ENCODE peak calls at places on chromosomes 11 and 22, in six cellular contexts. L is upper lobe of right lung, E is WTC11, H is HFFc6, P is IMR-90, Y is neural crest cell. K is an unnamed sample.

GRCh38 chr11:69985654-69986420 is 92.3 kb upstream of the ANO1 start:
- DNase-seq in P (no peak), L (peak), E (peak), Y (no peak), H (no peak), K (no peak)

GRCh38 chr11:118135796-118136165 is 16.8 kb downstream of the SCN4B start:
- DNase-seq in L (peak), P (no peak), H (no peak), Y (no peak), E (no peak), K (no peak)

GRCh38 chr11:66068154-66068821 is 1.8 kb upstream of the PACS1 start:
- DNase-seq in L (peak), H (peak), E (peak), Y (peak), P (peak), K (peak)

GRCh38 chr11:95247883-95248282 is 16.9 kb upstream of the SESN3 start:
- DNase-seq in P (no peak), Y (no peak), E (no peak), H (no peak), L (no peak), K (no peak)

GRCh38 chr11:27592111-27592780 is 85.7 kb upstream of the LIN7C start:
- DNase-seq in L (no peak), P (peak), Y (no peak), E (no peak), H (no peak), K (no peak)

GRCh38 chr22:25824828-25825474 is 83.0 kb downstream of the MYO18B start:
- DNase-seq in L (no peak), Y (no peak), H (no peak), P (no peak), E (no peak), K (no peak)

GRCh38 chr11:131491503-131491902 is 121.1 kb downstream of the NTM start:
- DNase-seq in Y (no peak), L (no peak), E (no peak), P (peak), H (peak), K (no peak)

GRCh38 chr22:38469306-38469781 is 1.4 kb downstream of the KDELR3 start:
- DNase-seq in L (no peak), Y (no peak), P (no peak), E (no peak), H (no peak), K (no peak)

GRCh38 chr11:57379732-57380131 is 1.2 kb downstream of the PRG3 start:
- DNase-seq in E (peak), L (no peak), Y (peak), P (peak), H (no peak), K (no peak)

GRCh38 chr11:38448284-38448683 is 1850.2 kb upstream of the RAG2 start:
- DNase-seq in Y (no peak), P (no peak), L (no peak), E (no peak), H (no peak), K (no peak)

DNA sequence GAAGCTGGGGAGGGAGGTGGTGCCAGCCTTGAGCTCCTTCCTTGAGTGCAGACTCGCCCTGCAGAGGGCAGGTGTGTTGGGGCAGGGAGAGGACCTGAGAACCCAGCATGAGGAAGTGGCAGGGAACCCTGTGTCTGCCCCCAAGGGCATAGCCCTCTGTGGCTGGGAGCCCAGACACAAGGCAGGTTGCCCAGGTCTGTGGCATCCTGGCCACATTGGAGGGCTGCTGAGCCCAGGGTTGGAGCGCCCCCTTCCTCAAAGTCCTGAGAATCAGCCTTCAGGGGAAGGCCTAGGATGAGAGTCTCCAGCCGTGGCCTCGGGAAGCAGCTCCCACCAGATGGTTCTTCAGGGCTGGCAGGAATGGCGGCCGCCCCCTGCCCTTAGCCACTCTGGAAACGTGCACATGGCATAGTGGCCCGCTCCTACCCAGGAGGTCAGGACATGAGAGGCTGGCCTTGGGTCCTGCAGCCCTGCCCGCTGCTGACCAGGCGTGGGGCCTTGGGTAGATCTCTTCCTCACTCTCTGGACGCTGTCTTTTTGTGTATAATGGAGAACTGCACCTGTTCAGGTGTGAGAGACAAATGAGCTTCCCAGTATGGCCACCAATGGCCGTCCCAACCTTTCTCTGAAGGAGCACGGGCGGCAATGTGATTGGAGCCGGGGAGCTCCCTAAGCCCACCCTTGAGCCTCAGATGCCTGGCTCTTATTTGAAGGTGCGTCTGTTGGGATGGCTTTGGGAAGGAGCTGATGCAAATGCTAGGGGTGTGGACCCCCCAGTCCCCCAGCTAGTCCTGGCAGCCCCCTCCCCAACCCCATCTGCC is 4.5 kb upstream of the CDC42BPG start:
- DNase-seq in P (no peak), E (peak), L (no peak), H (no peak), Y (no peak), K (no peak)
- TF ChIP-seq CTCF in P (no peak), E (peak), L (no peak), H (peak), Y (no peak), K (peak)

GRCh38 chr22:43047605-43048004 is 32.7 kb upstream of the PACSIN2 start:
- DNase-seq in Y (no peak), H (no peak), P (no peak), L (no peak), E (no peak), K (peak)

GRCh38 chr22:43053176-43053575 is 36.0 kb downstream of the TTLL1 start:
- DNase-seq in L (no peak), P (no peak), H (no peak), Y (peak), E (peak), K (no peak)

GRCh38 chr22:43050995-43051394 is 36.0 kb upstream of the PACSIN2 start:
- DNase-seq in L (no peak), E (peak), P (no peak), Y (no peak), H (no peak), K (no peak)
- TF ChIP-seq CTCF in L (no peak), E (no peak), P (no peak), Y (no peak), H (no peak), K (no peak)

GRCh38 chr11:9758676-9759518 is 95.0 kb downstream of the SWAP70 start:
- DNase-seq in Y (peak), P (peak), H (peak), L (peak), E (no peak), K (peak)
- TF ChIP-seq CTCF in Y (no peak), P (peak), H (no peak), L (no peak), E (no peak), K (no peak)

DNA sequence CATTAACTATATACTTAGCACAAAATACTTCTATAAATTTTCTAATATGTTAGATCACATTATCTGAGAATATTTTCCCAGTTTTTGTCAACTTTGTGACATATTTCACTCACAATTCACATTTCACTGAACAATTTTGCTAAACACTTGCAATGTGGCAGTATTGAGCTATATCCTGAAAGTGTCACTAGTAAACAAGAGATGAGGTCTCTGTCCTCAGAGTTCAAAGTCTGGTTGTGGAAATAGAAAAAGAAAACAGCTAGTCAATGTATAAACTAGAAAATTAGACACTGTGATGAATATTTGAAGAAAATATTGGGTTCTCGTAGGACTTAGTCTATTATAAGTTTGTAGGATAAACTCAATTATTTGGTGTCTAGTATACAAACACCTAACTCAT is 87.4 kb upstream of the CHORDC1 start:
- DNase-seq in Y (no peak), H (no peak), L (no peak), E (no peak), P (no peak), K (no peak)
- TF ChIP-seq CTCF in Y (no peak), H (no peak), L (no peak), E (no peak), P (no peak), K (peak)

GRCh38 chr11:68840661-68841653 is 759 bp downstream of the CPT1A start:
- DNase-seq in L (peak), P (peak), E (peak), Y (no peak), H (no peak), K (no peak)

GRCh38 chr11:68838572-68838964 is 3.1 kb downstream of the CPT1A start:
- DNase-seq in H (peak), Y (no peak), E (no peak), L (no peak), P (no peak), K (no peak)

GRCh38 chr11:68837583-68838571 is 3.8 kb downstream of the CPT1A start:
- DNase-seq in H (no peak), L (no peak), E (no peak), Y (no peak), P (no peak), K (no peak)

GRCh38 chr11:68839953-68840641 is 1.6 kb downstream of the CPT1A start:
- DNase-seq in P (peak), H (peak), L (no peak), Y (no peak), E (no peak), K (no peak)

DNA sequence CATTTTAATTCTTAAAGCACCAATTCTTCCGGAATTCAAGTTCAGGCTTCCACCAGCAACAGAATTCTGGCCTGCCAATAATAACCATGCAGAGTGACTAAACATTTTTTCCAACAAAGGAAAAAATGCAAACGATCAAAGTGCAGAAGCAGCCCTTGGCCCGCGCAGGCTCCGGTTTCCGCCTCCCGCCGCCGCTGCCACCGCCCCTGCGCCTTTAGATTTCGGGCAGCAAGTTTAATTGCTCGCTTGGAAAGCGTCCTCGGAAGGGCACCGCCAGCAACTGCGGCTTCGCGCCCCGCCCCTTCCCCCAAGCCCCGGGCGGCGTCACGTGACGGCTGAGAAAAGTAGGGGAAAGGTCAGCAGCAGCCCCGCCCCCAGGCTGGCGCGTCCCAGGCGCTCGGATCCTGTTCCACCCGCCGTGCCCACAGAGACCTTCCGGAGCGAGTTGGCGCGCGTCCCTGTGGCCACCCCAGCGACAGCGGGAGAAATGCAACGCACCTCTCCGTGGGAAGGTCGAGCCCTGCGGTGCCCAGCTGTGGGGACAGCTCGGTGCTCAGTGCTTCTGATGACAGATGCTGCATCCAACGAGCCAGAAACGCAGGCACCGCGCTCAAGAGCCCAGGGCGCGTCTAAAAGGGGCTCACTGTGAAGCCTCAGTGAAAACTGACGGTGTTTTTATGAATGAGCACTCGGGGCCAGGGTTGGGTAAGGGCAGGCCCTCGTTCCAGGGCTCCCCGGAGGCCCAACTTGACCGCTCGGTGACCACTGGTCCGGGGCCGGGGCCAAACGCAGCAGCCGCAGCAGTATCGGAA is 2.5 kb downstream of the CPT1A start:
- DNase-seq in Y (peak), E (peak), L (peak), H (peak), P (peak), K (peak)
- TF ChIP-seq CTCF in Y (no peak), E (no peak), L (no peak), H (no peak), P (no peak), K (no peak)

GRCh38 chr11:64001552-64002427 is 15.6 kb downstream of the OTUB1 start:
- DNase-seq in H (no peak), E (no peak), L (no peak), P (no peak), Y (no peak), K (no peak)
- TF ChIP-seq CTCF in H (no peak), E (no peak), L (no peak), P (no peak), Y (no peak), K (no peak)

GRCh38 chr11:15216678-15217077 is 102.0 kb downstream of the INSC start:
- DNase-seq in E (peak), H (no peak), Y (no peak), P (no peak), L (no peak), K (no peak)
- TF ChIP-seq CTCF in E (peak), H (peak), Y (peak), P (peak), L (no peak), K (peak)

GRCh38 chr22:47210686-47211085 is 448.2 kb downstream of the TBC1D22A start:
- DNase-seq in Y (no peak), P (no peak), H (no peak), E (no peak), L (no peak), K (no peak)

GRCh38 chr22:47207846-47208554 is 445.6 kb downstream of the TBC1D22A start:
- DNase-seq in Y (no peak), E (no peak), L (no peak), P (no peak), H (no peak), K (no peak)

GRCh38 chr22:47210112-47210657 is 447.7 kb downstream of the TBC1D22A start:
- DNase-seq in L (no peak), H (no peak), Y (no peak), P (no peak), E (no peak), K (no peak)

GRCh38 chr22:47209547-47210023 is 447.1 kb downstream of the TBC1D22A start:
- DNase-seq in H (no peak), L (no peak), E (no peak), P (no peak), Y (no peak), K (no peak)

GRCh38 chr22:47209077-47209514 is 446.6 kb downstream of the TBC1D22A start:
- DNase-seq in L (no peak), E (no peak), H (no peak), P (peak), Y (no peak), K (no peak)
- TF ChIP-seq CTCF in L (no peak), E (no peak), H (no peak), P (no peak), Y (no peak), K (no peak)

GRCh38 chr11:13970986-13971385 is 8.5 kb downstream of the SPON1 start:
- DNase-seq in Y (no peak), E (peak), P (no peak), L (no peak), H (peak), K (no peak)
- TF ChIP-seq CTCF in Y (no peak), E (no peak), P (peak), L (peak), H (peak), K (peak)

GRCh38 chr22:40856513-40857308 is at the start of the genes ST13 and XPNPEP3:
- DNase-seq in H (peak), P (peak), Y (peak), E (peak), L (peak), K (no peak)
- TF ChIP-seq CTCF in H (peak), P (peak), Y (peak), E (no peak), L (peak), K (no peak)

K was measured in D721Med.